ENCODE peak calls at places on chromosomes 6 and 20, in eight cellular contexts. One of them, this sample, is unnamed.

GRCh38 chr20:56373942-56374341 is 15.2 kb downstream of the FAM210B start:
- DNase-seq in MCF 10A: peak
- DNase-seq in naive thymus-derived CD8-positive, alpha-beta T cell: no peak
- DNase-seq in NCI-H1436: no peak
- DNase-seq in activated naive CD4-positive, alpha-beta T cell treated with anti-CD3 and anti-CD28 coated beads, Interleukin-2, amount 10 ng/mL, durations not matched to agents 7 days and 5 days: no peak
- DNase-seq in stimulated activated naive CD4-positive, alpha-beta T cell: no peak
- DNase-seq in NCI-H146: no peak
- DNase-seq in WTC11: no peak
- DNase-seq in this sample: no peak

GRCh38 chr20:43448748-43449535 is 8.8 kb upstream of the SRSF6 start:
- DNase-seq in activated naive CD4-positive, alpha-beta T cell treated with anti-CD3 and anti-CD28 coated beads, Interleukin-2, amount 10 ng/mL, durations not matched to agents 7 days and 5 days: peak
- DNase-seq in stimulated activated naive CD4-positive, alpha-beta T cell: peak
- DNase-seq in WTC11: peak
- DNase-seq in NCI-H146: peak
- DNase-seq in naive thymus-derived CD8-positive, alpha-beta T cell: peak
- DNase-seq in MCF 10A: peak
- DNase-seq in NCI-H1436: peak
- DNase-seq in this sample: peak

GRCh38 chr6:16929814-16930213 is 168.6 kb upstream of the ATXN1 start:
- DNase-seq in activated naive CD4-positive, alpha-beta T cell treated with anti-CD3 and anti-CD28 coated beads, Interleukin-2, amount 10 ng/mL, durations not matched to agents 7 days and 5 days: no peak
- DNase-seq in stimulated activated naive CD4-positive, alpha-beta T cell: no peak
- DNase-seq in naive thymus-derived CD8-positive, alpha-beta T cell: no peak
- DNase-seq in MCF 10A: peak
- DNase-seq in NCI-H1436: no peak
- DNase-seq in WTC11: no peak
- DNase-seq in NCI-H146: no peak
- DNase-seq in this sample: no peak

GRCh38 chr6:107235521-107235920 is 120.2 kb upstream of the BEND3 start:
- DNase-seq in WTC11: no peak
- DNase-seq in NCI-H146: no peak
- DNase-seq in NCI-H1436: no peak
- DNase-seq in stimulated activated naive CD4-positive, alpha-beta T cell: no peak
- DNase-seq in activated naive CD4-positive, alpha-beta T cell treated with anti-CD3 and anti-CD28 coated beads, Interleukin-2, amount 10 ng/mL, durations not matched to agents 7 days and 5 days: no peak
- DNase-seq in naive thymus-derived CD8-positive, alpha-beta T cell: no peak
- DNase-seq in MCF 10A: peak
- DNase-seq in this sample: no peak

GRCh38 chr6:139580592-139581484 is 206.4 kb upstream of the CITED2 start:
- DNase-seq in stimulated activated naive CD4-positive, alpha-beta T cell: no peak
- DNase-seq in naive thymus-derived CD8-positive, alpha-beta T cell: no peak
- DNase-seq in NCI-H146: no peak
- DNase-seq in activated naive CD4-positive, alpha-beta T cell treated with anti-CD3 and anti-CD28 coated beads, Interleukin-2, amount 10 ng/mL, durations not matched to agents 7 days and 5 days: no peak
- DNase-seq in WTC11: no peak
- DNase-seq in NCI-H1436: no peak
- DNase-seq in MCF 10A: no peak
- DNase-seq in this sample: no peak

GRCh38 chr6:125871365-125871764 is 80.6 kb downstream of the NCOA7 start:
- DNase-seq in MCF 10A: peak
- DNase-seq in stimulated activated naive CD4-positive, alpha-beta T cell: no peak
- DNase-seq in NCI-H146: peak
- DNase-seq in WTC11: no peak
- DNase-seq in activated naive CD4-positive, alpha-beta T cell treated with anti-CD3 and anti-CD28 coated beads, Interleukin-2, amount 10 ng/mL, durations not matched to agents 7 days and 5 days: no peak
- DNase-seq in NCI-H1436: peak
- DNase-seq in naive thymus-derived CD8-positive, alpha-beta T cell: no peak
- DNase-seq in this sample: no peak

GRCh38 chr20:48360338-48360698 is 467.5 kb downstream of the PREX1 start:
- DNase-seq in NCI-H146: no peak
- DNase-seq in activated naive CD4-positive, alpha-beta T cell treated with anti-CD3 and anti-CD28 coated beads, Interleukin-2, amount 10 ng/mL, durations not matched to agents 7 days and 5 days: no peak
- DNase-seq in WTC11: no peak
- DNase-seq in naive thymus-derived CD8-positive, alpha-beta T cell: no peak
- DNase-seq in NCI-H1436: no peak
- DNase-seq in MCF 10A: no peak
- DNase-seq in stimulated activated naive CD4-positive, alpha-beta T cell: no peak
- DNase-seq in this sample: no peak

GRCh38 chr6:148770408-148771211 is 23.8 kb downstream of the UST start:
- DNase-seq in NCI-H146: no peak
- DNase-seq in stimulated activated naive CD4-positive, alpha-beta T cell: no peak
- DNase-seq in NCI-H1436: no peak
- DNase-seq in MCF 10A: no peak
- DNase-seq in naive thymus-derived CD8-positive, alpha-beta T cell: no peak
- DNase-seq in WTC11: no peak
- DNase-seq in activated naive CD4-positive, alpha-beta T cell treated with anti-CD3 and anti-CD28 coated beads, Interleukin-2, amount 10 ng/mL, durations not matched to agents 7 days and 5 days: no peak
- DNase-seq in this sample: no peak

GRCh38 chr6:164947174-164947573 is 362.2 kb downstream of the C6orf118 start:
- DNase-seq in activated naive CD4-positive, alpha-beta T cell treated with anti-CD3 and anti-CD28 coated beads, Interleukin-2, amount 10 ng/mL, durations not matched to agents 7 days and 5 days: no peak
- DNase-seq in NCI-H1436: no peak
- DNase-seq in MCF 10A: no peak
- DNase-seq in WTC11: no peak
- DNase-seq in NCI-H146: peak
- DNase-seq in stimulated activated naive CD4-positive, alpha-beta T cell: no peak
- DNase-seq in naive thymus-derived CD8-positive, alpha-beta T cell: no peak
- DNase-seq in this sample: no peak

GRCh38 chr6:79048611-79049010 is 29.4 kb downstream of the PHIP start:
- DNase-seq in activated naive CD4-positive, alpha-beta T cell treated with anti-CD3 and anti-CD28 coated beads, Interleukin-2, amount 10 ng/mL, durations not matched to agents 7 days and 5 days: peak
- DNase-seq in stimulated activated naive CD4-positive, alpha-beta T cell: no peak
- DNase-seq in WTC11: peak
- DNase-seq in NCI-H146: no peak
- DNase-seq in naive thymus-derived CD8-positive, alpha-beta T cell: no peak
- DNase-seq in NCI-H1436: no peak
- DNase-seq in MCF 10A: peak
- DNase-seq in this sample: peak

GRCh38 chr6:43012364-43012763 is 1.4 kb downstream of the MEA1 start:
- DNase-seq in NCI-H1436: no peak
- DNase-seq in stimulated activated naive CD4-positive, alpha-beta T cell: no peak
- DNase-seq in MCF 10A: no peak
- DNase-seq in WTC11: no peak
- DNase-seq in NCI-H146: no peak
- DNase-seq in naive thymus-derived CD8-positive, alpha-beta T cell: no peak
- DNase-seq in activated naive CD4-positive, alpha-beta T cell treated with anti-CD3 and anti-CD28 coated beads, Interleukin-2, amount 10 ng/mL, durations not matched to agents 7 days and 5 days: no peak
- DNase-seq in this sample: no peak